ENCODE peak calls at places on chromosomes 16 and 17, in eight cellular contexts. One of them, this sample, is unnamed.

GRCh38 chr17:17179371-17179827 is 26.7 kb downstream of the PLD6 start:
- DNase-seq in nucleus accumbens: no peak
- DNase-seq in amniotic stem cell: no peak
- DNase-seq in hypothalamus: no peak
- DNase-seq in RPMI8226: no peak
- DNase-seq in AG20443: no peak
- DNase-seq in astrocyte of the spinal cord: no peak
- DNase-seq in mucosa of gallbladder: no peak
- DNase-seq in this sample: no peak

GRCh38 chr17:7841622-7842379 is 7.8 kb downstream of the KDM6B start:
- DNase-seq in nucleus accumbens: peak; percentile 87
- DNase-seq in amniotic stem cell: peak; percentile 85
- DNase-seq in hypothalamus: peak; percentile 89
- DNase-seq in RPMI8226: peak; percentile 81
- DNase-seq in AG20443: peak; percentile 92
- DNase-seq in astrocyte of the spinal cord: peak; percentile 95
- DNase-seq in mucosa of gallbladder: peak; percentile 90
- DNase-seq in this sample: peak; percentile 95

GRCh38 chr16:79613009-79613408 is 12.5 kb upstream of the MAF start:
- DNase-seq in nucleus accumbens: no peak
- DNase-seq in amniotic stem cell: no peak
- DNase-seq in hypothalamus: no peak
- DNase-seq in RPMI8226: no peak
- DNase-seq in AG20443: no peak
- DNase-seq in astrocyte of the spinal cord: peak; percentile 31
- DNase-seq in mucosa of gallbladder: no peak
- DNase-seq in this sample: no peak

GRCh38 chr17:41647038-41647813 is 22.9 kb upstream of the KRT17 start:
- DNase-seq in nucleus accumbens: no peak
- DNase-seq in amniotic stem cell: no peak
- DNase-seq in hypothalamus: no peak
- DNase-seq in RPMI8226: no peak
- DNase-seq in AG20443: no peak
- DNase-seq in astrocyte of the spinal cord: no peak
- DNase-seq in mucosa of gallbladder: no peak
- DNase-seq in this sample: peak; percentile 65

GRCh38 chr16:56269824-56270684 is 78.8 kb downstream of the GNAO1 start:
- DNase-seq in nucleus accumbens: peak; percentile 41
- DNase-seq in amniotic stem cell: peak; percentile 56
- DNase-seq in hypothalamus: peak; percentile 52
- DNase-seq in RPMI8226: no peak
- DNase-seq in AG20443: peak; percentile 89
- DNase-seq in astrocyte of the spinal cord: peak; percentile 66
- DNase-seq in mucosa of gallbladder: peak; percentile 29
- DNase-seq in this sample: no peak

GRCh38 chr16:58035356-58036170 is 10.0 kb downstream of the MMP15 start:
- DNase-seq in nucleus accumbens: no peak
- DNase-seq in amniotic stem cell: no peak
- DNase-seq in hypothalamus: no peak
- DNase-seq in RPMI8226: no peak
- DNase-seq in AG20443: no peak
- DNase-seq in astrocyte of the spinal cord: no peak
- DNase-seq in mucosa of gallbladder: no peak
- DNase-seq in this sample: no peak

GRCh38 chr16:74372953-74373846 is 2.9 kb upstream of the NPIPB15 start:
- DNase-seq in nucleus accumbens: no peak
- DNase-seq in amniotic stem cell: no peak
- DNase-seq in hypothalamus: no peak
- DNase-seq in RPMI8226: no peak
- DNase-seq in AG20443: peak; percentile 5
- DNase-seq in astrocyte of the spinal cord: no peak
- DNase-seq in mucosa of gallbladder: no peak
- DNase-seq in this sample: no peak

GRCh38 chr17:27849474-27850185 is 43.5 kb downstream of the LYRM9 start:
- DNase-seq in nucleus accumbens: no peak
- DNase-seq in amniotic stem cell: no peak
- DNase-seq in hypothalamus: no peak
- DNase-seq in RPMI8226: no peak
- DNase-seq in AG20443: no peak
- DNase-seq in astrocyte of the spinal cord: no peak
- DNase-seq in mucosa of gallbladder: no peak
- DNase-seq in this sample: no peak

GRCh38 chr16:1319041-1319440 is 9.6 kb downstream of the UBE2I start:
- DNase-seq in nucleus accumbens: no peak
- DNase-seq in amniotic stem cell: no peak
- DNase-seq in hypothalamus: no peak
- DNase-seq in RPMI8226: no peak
- DNase-seq in AG20443: no peak
- DNase-seq in astrocyte of the spinal cord: no peak
- DNase-seq in mucosa of gallbladder: no peak
- DNase-seq in this sample: no peak

This sample was measured in suprapubic skin.